ENCODE peak calls at places on chromosomes 7 and 10, in five cellular contexts. W is T follicular helper cell, Z is EL, L is tibial artery, A is RKO. V is an unnamed sample.

GRCh38 chr7:34107306-34107705 is 202.0 kb downstream of the BMPER start:
- DNase-seq in L (no peak), Z (peak), W (no peak), A (no peak), V (no peak)

GRCh38 chr7:24963218-24963617 is 16.8 kb downstream of the OSBPL3 start:
- DNase-seq in L (peak), Z (peak), A (no peak), W (no peak), V (no peak)

GRCh38 chr7:157211710-157212109 is 73.0 kb downstream of the UBE3C start:
- DNase-seq in W (no peak), L (no peak), Z (peak), A (no peak), V (no peak)

GRCh38 chr10:29237786-29238185 is 51.1 kb upstream of the LYZL1 start:
- DNase-seq in A (no peak), L (no peak), Z (no peak), W (no peak), V (no peak)

GRCh38 chr10:122113161-122113944 is 124.4 kb downstream of the TACC2 start:
- DNase-seq in L (peak), W (no peak), A (peak), Z (peak), V (no peak)

GRCh38 chr10:25175527-25176420 is 973 bp downstream of the GPR158 start:
- DNase-seq in L (no peak), Z (no peak), A (no peak), W (no peak), V (no peak)

GRCh38 chr10:28293238-28294168 is 9.4 kb downstream of the MPP7 start:
- DNase-seq in L (no peak), W (no peak), Z (no peak), A (no peak), V (no peak)

GRCh38 chr7:135189961-135190360 is 19.5 kb upstream of the CYREN start:
- DNase-seq in Z (no peak), A (no peak), W (no peak), L (peak), V (no peak)

GRCh38 chr10:129031233-129032150 is 435.5 kb upstream of the MGMT start:
- DNase-seq in A (peak), W (peak), L (no peak), Z (no peak), V (peak)

GRCh38 chr10:116891208-116891607 is 41.9 kb downstream of the ENO4 start:
- DNase-seq in L (no peak), Z (peak), W (no peak), A (no peak), V (no peak)

GRCh38 chr10:34528320-34528719 is 286.8 kb downstream of the PARD3 start:
- DNase-seq in L (no peak), A (peak), W (no peak), Z (peak), V (no peak)

GRCh38 chr7:130180571-130180971 is 24.6 kb downstream of the TMEM209 start:
- DNase-seq in Z (peak), W (no peak), A (peak), L (no peak), V (no peak)

GRCh38 chr10:71222541-71223364 is 10.4 kb downstream of the UNC5B start:
- DNase-seq in A (no peak), L (peak), W (no peak), Z (no peak), V (no peak)

GRCh38 chr10:80619036-80619435 is 81.3 kb downstream of the SH2D4B start:
- DNase-seq in A (no peak), W (no peak), Z (no peak), L (no peak), V (no peak)

GRCh38 chr10:27104919-27105318 is 4.6 kb upstream of the ANKRD26 start:
- DNase-seq in Z (no peak), W (no peak), A (no peak), L (no peak), V (no peak)

GRCh38 chr10:125707852-125708468 is 11.5 kb upstream of the EDRF1 start:
- DNase-seq in A (no peak), Z (peak), W (no peak), L (no peak), V (no peak)

GRCh38 chr10:60626037-60626436 is 152.2 kb upstream of the CDK1 start:
- DNase-seq in A (no peak), L (no peak), Z (no peak), W (no peak), V (no peak)

GRCh38 chr7:143008007-143008901 is 18.7 kb downstream of the OR9A2 start:
- DNase-seq in W (peak), L (peak), Z (peak), A (peak), V (peak)

GRCh38 chr7:22193361-22194016 is 163.5 kb downstream of the RAPGEF5 start:
- DNase-seq in W (no peak), L (peak), A (no peak), Z (peak), V (no peak)

GRCh38 chr7:105512926-105513526 is 9.0 kb downstream of the PUS7 start:
- DNase-seq in L (no peak), Z (no peak), A (no peak), W (no peak), V (no peak)

GRCh38 chr7:130849604-130850003 is 115.6 kb upstream of the KLF14 start:
- DNase-seq in L (no peak), Z (no peak), A (no peak), W (no peak), V (no peak)

GRCh38 chr7:55509322-55509721 is 63.0 kb downstream of the VOPP1 start:
- DNase-seq in L (no peak), A (no peak), Z (peak), W (no peak), V (no peak)

GRCh38 chr10:48611133-48611532 is 6.3 kb upstream of the ARHGAP22 start:
- DNase-seq in A (no peak), W (no peak), Z (no peak), L (peak), V (no peak)

GRCh38 chr7:2037301-2037804 is 195.4 kb downstream of the MAD1L1 start:
- DNase-seq in L (peak), A (no peak), W (peak), Z (no peak), V (no peak)

GRCh38 chr10:71970331-71970730 is 6.1 kb downstream of the CHST3 start:
- DNase-seq in L (no peak), Z (peak), A (peak), W (no peak), V (no peak)

GRCh38 chr7:4634166-4634565 is 47.9 kb upstream of the FOXK1 start:
- DNase-seq in A (peak), Z (no peak), W (no peak), L (no peak), V (no peak)

V was measured in CD4-positive, alpha-beta T cell.